ENCODE peak calls at places on chromosomes 5 and 9, in six cellular contexts. O is EH, P is T1000, V is activated T-cell treated with anti-CD3 and anti-CD28 coated beads for 4 hours, K is cortex of kidney, M is hypothalamus. X is an unnamed sample.

GRCh38 chr5:179243333-179243732 is 101.9 kb downstream of the ADAMTS2 start:
- DNase-seq in O (peak; percentile 72), P (no peak), V (no peak), K (no peak), M (peak; percentile 27), X (peak; percentile 38)

GRCh38 chr9:113973963-113974413 is 97.9 kb downstream of the ZNF618 start:
- DNase-seq in O (peak; percentile 54), P (no peak), V (no peak), K (no peak), M (no peak), X (no peak)

GRCh38 chr5:124245276-124245675 is 501.2 kb downstream of the ZNF608 start:
- DNase-seq in O (no peak), P (no peak), V (no peak), K (no peak), M (no peak), X (no peak)

GRCh38 chr5:141677415-141677814 is 4.6 kb downstream of the ARAP3 start:
- DNase-seq in O (no peak), P (no peak), V (no peak), K (no peak), M (no peak), X (no peak)

GRCh38 chr5:1090538-1090937 is 21.3 kb downstream of the SLC12A7 start:
- DNase-seq in O (peak; percentile 5), P (no peak), V (no peak), K (no peak), M (no peak), X (no peak)

GRCh38 chr9:37937403-37937802 is 33.5 kb upstream of the SLC25A51 start:
- DNase-seq in O (peak; percentile 31), P (no peak), V (no peak), K (no peak), M (no peak), X (no peak)

GRCh38 chr9:133449760-133450159 is 10.0 kb upstream of the CACFD1 start:
- DNase-seq in O (no peak), P (no peak), V (no peak), K (no peak), M (no peak), X (no peak)

GRCh38 chr5:135829681-135830383 is 4.6 kb upstream of the SLC25A48 start:
- DNase-seq in O (peak; percentile 59), P (no peak), V (no peak), K (no peak), M (peak; percentile 53), X (no peak)

GRCh38 chr9:113541019-113541900 is 77.7 kb downstream of the RGS3 start:
- DNase-seq in O (peak; percentile 72), P (no peak), V (no peak), K (no peak), M (no peak), X (no peak)

GRCh38 chr9:131641618-131642495 is 96.5 kb downstream of the PRRT1B start:
- DNase-seq in O (peak; percentile 88), P (peak; percentile 75), V (no peak), K (no peak), M (peak; percentile 70), X (no peak)

GRCh38 chr5:153831976-153832375 is 206.7 kb downstream of the FAM114A2 start:
- DNase-seq in O (peak; percentile 68), P (no peak), V (no peak), K (no peak), M (no peak), X (no peak)

GRCh38 chr9:114552716-114553115 is 34.9 kb upstream of the ATP6V1G1 start:
- DNase-seq in O (peak; percentile 31), P (no peak), V (no peak), K (no peak), M (no peak), X (no peak)

GRCh38 chr5:72064801-72065570 is 42.3 kb upstream of the MAP1B start:
- DNase-seq in O (no peak), P (no peak), V (no peak), K (no peak), M (no peak), X (no peak)

GRCh38 chr9:136686794-136687711 is at the start of gene AGPAT2:
- DNase-seq in O (peak; percentile 62), P (no peak), V (peak; percentile 53), K (no peak), M (peak; percentile 30), X (no peak)

GRCh38 chr9:131382850-131383729 is 10.8 kb upstream of the PRRC2B start:
- DNase-seq in O (peak; percentile 87), P (no peak), V (no peak), K (no peak), M (no peak), X (no peak)

GRCh38 chr9:125341566-125341965 is 79.9 kb downstream of the GAPVD1 start:
- DNase-seq in O (no peak), P (no peak), V (no peak), K (no peak), M (no peak), X (no peak)

GRCh38 chr9:127128341-127129072 is 6.1 kb upstream of the ANGPTL2 start:
- DNase-seq in O (peak; percentile 76), P (no peak), V (no peak), K (no peak), M (no peak), X (no peak)

GRCh38 chr9:7316967-7317366 is 482.6 kb downstream of the DMAC1 start:
- DNase-seq in O (peak; percentile 6), P (no peak), V (no peak), K (no peak), M (no peak), X (no peak)

GRCh38 chr5:68949256-68949655 is 144.6 kb upstream of the SLC30A5 start:
- DNase-seq in O (no peak), P (no peak), V (no peak), K (no peak), M (no peak), X (no peak)

GRCh38 chr9:98765276-98765675 is 31.1 kb downstream of the ANKS6 start:
- DNase-seq in O (no peak), P (no peak), V (no peak), K (no peak), M (no peak), X (no peak)

GRCh38 chr5:168047669-168048111 is 243.8 kb upstream of the WWC1 start:
- DNase-seq in O (no peak), P (no peak), V (no peak), K (no peak), M (peak; percentile 29), X (no peak)

GRCh38 chr5:16508730-16509531 is 43.3 kb upstream of the ZNF622 start:
- DNase-seq in O (peak; percentile 11), P (no peak), V (no peak), K (no peak), M (no peak), X (no peak)

GRCh38 chr5:181281077-181281983 is 20.4 kb upstream of the TRIM52 start:
- DNase-seq in O (no peak), P (no peak), V (no peak), K (no peak), M (no peak), X (no peak)

GRCh38 chr5:63262191-63262981 is 683.8 kb downstream of the LRRC70 start:
- DNase-seq in O (peak; percentile 67), P (no peak), V (no peak), K (no peak), M (no peak), X (peak; percentile 37)

GRCh38 chr9:128026255-128027165 is 40.6 kb downstream of the NAIF1 start:
- DNase-seq in O (peak; percentile 20), P (no peak), V (peak; percentile 59), K (no peak), M (no peak), X (no peak)

GRCh38 chr5:67693956-67694564 is 497.5 kb upstream of the CD180 start:
- DNase-seq in O (peak; percentile 77), P (no peak), V (no peak), K (no peak), M (no peak), X (no peak)

GRCh38 chr5:170773031-170773985 is 10.2 kb upstream of the GABRP start:
- DNase-seq in O (no peak), P (no peak), V (no peak), K (no peak), M (no peak), X (no peak)